ENCODE peak calls at places on chromosomes 4 and X, in seven cellular contexts. H is PC-3; C is 8988T; R is activated gamma-delta T cell treated with anti-CD3 and anti-CD28 coated beads, Interleukin-2, amount 50 U/mL, for 16 hours; Q is GM12865; E is NCI-H1436; M is tibial artery. O is an unnamed sample.

GRCh38 chr4:145557720-145558119 is 61.5 kb upstream of the MMAA start:
- DNase-seq in H (peak; percentile 86), C (no peak), R (peak; percentile 1), Q (peak; percentile 78), E (peak; percentile 24), M (peak; percentile 41), O (peak; percentile 66)

GRCh38 chr4:123564758-123565346 is 168.3 kb downstream of the SPRY1 start:
- DNase-seq in H (peak; percentile 78), C (peak; percentile 29), R (peak; percentile 25), Q (peak; percentile 85), E (peak; percentile 66), M (peak; percentile 35), O (peak; percentile 69)

GRCh38 chrX:106170318-106170717 is 2.2 kb downstream of the PWWP3B start:
- DNase-seq in H (peak; percentile 53), C (no peak), R (no peak), Q (peak; percentile 1), E (no peak), M (no peak), O (no peak)

GRCh38 chrX:3520987-3521875 is 174.8 kb upstream of the MXRA5 start:
- DNase-seq in H (no peak), C (no peak), R (no peak), Q (no peak), E (no peak), M (no peak), O (no peak)

GRCh38 chrX:88903989-88904718 is 157.1 kb downstream of the CPXCR1 start:
- DNase-seq in H (no peak), C (no peak), R (no peak), Q (no peak), E (no peak), M (no peak), O (no peak)

GRCh38 chr4:70836081-70836480 is 3.6 kb downstream of the GRSF1 start:
- DNase-seq in H (no peak), C (no peak), R (no peak), Q (no peak), E (no peak), M (no peak), O (no peak)

GRCh38 chr4:124279741-124280140 is 432.8 kb downstream of the ANKRD50 start:
- DNase-seq in H (peak; percentile 29), C (no peak), R (no peak), Q (no peak), E (no peak), M (no peak), O (no peak)

GRCh38 chr4:162610116-162610515 is 446.3 kb upstream of the FSTL5 start:
- DNase-seq in H (no peak), C (no peak), R (no peak), Q (no peak), E (no peak), M (no peak), O (no peak)

GRCh38 chr4:41877020-41877796 is 58.0 kb upstream of the TMEM33 start:
- DNase-seq in H (no peak), C (no peak), R (no peak), Q (no peak), E (no peak), M (no peak), O (no peak)

GRCh38 chrX:154695913-154696312 is 42.5 kb upstream of the CTAG2 start:
- DNase-seq in H (no peak), C (no peak), R (no peak), Q (no peak), E (no peak), M (no peak), O (peak; percentile 18)

GRCh38 chrX:39167791-39168190 is 366.5 kb downstream of the MID1IP1 start:
- DNase-seq in H (peak; percentile 4), C (no peak), R (no peak), Q (peak; percentile 64), E (no peak), M (no peak), O (no peak)

GRCh38 chr4:168651374-168651773 is 154.5 kb downstream of the PALLD start:
- DNase-seq in H (peak; percentile 37), C (no peak), R (no peak), Q (no peak), E (no peak), M (no peak), O (no peak)

GRCh38 chrX:98203800-98204199 is 1320.1 kb downstream of the RPA4 start:
- DNase-seq in H (peak; percentile 63), C (no peak), R (no peak), Q (no peak), E (no peak), M (no peak), O (no peak)

GRCh38 chrX:46597774-46598173 is 24.2 kb downstream of the CHST7 start:
- DNase-seq in H (no peak), C (no peak), R (no peak), Q (no peak), E (no peak), M (no peak), O (no peak)

GRCh38 chr4:88033309-88033708 is 25.9 kb downstream of the PKD2 start:
- DNase-seq in H (peak; percentile 74), C (no peak), R (no peak), Q (peak; percentile 66), E (peak; percentile 36), M (no peak), O (no peak)

GRCh38 chr4:87886083-87886482 is 53.3 kb downstream of the MEPE start:
- DNase-seq in H (no peak), C (no peak), R (no peak), Q (no peak), E (no peak), M (no peak), O (no peak)

GRCh38 chrX:19375546-19375945 is 31.8 kb downstream of the PDHA1 start:
- DNase-seq in H (no peak), C (no peak), R (no peak), Q (no peak), E (no peak), M (no peak), O (no peak)

GRCh38 chrX:44428989-44429627 is 85.6 kb upstream of the EFHC2 start:
- DNase-seq in H (peak; percentile 74), C (no peak), R (no peak), Q (no peak), E (no peak), M (no peak), O (no peak)

GRCh38 chr4:53962516-53963225 is 101.7 kb downstream of the CHIC2 start:
- DNase-seq in H (peak; percentile 30), C (no peak), R (no peak), Q (no peak), E (no peak), M (no peak), O (no peak)

GRCh38 chrX:22135994-22136684 is 104.0 kb downstream of the PHEX start:
- DNase-seq in H (peak; percentile 83), C (no peak), R (no peak), Q (peak; percentile 43), E (peak; percentile 7), M (no peak), O (peak; percentile 5)

GRCh38 chr4:119041951-119042560 is 93.6 kb upstream of the MYOZ2 start:
- DNase-seq in H (peak; percentile 77), C (peak; percentile 24), R (peak; percentile 22), Q (peak; percentile 82), E (peak; percentile 30), M (peak; percentile 45), O (peak; percentile 71)

GRCh38 chr4:4762909-4763814 is 96.3 kb upstream of the MSX1 start:
- DNase-seq in H (peak; percentile 73), C (peak; percentile 52), R (no peak), Q (peak; percentile 94), E (no peak), M (no peak), O (no peak)

GRCh38 chr4:142128529-142128928 is 492.1 kb downstream of the IL15 start:
- DNase-seq in H (no peak), C (no peak), R (no peak), Q (no peak), E (no peak), M (no peak), O (peak; percentile 13)

GRCh38 chr4:157294575-157294974 is 74.0 kb downstream of the GRIA2 start:
- DNase-seq in H (no peak), C (no peak), R (no peak), Q (no peak), E (no peak), M (no peak), O (no peak)

GRCh38 chrX:53716328-53717088 is 30.0 kb upstream of the HUWE1 start:
- DNase-seq in H (peak; percentile 74), C (no peak), R (peak; percentile 30), Q (peak; percentile 88), E (no peak), M (no peak), O (no peak)

GRCh38 chrX:42515939-42516338 is 262.0 kb downstream of the PPP1R2C start:
- DNase-seq in H (no peak), C (no peak), R (no peak), Q (no peak), E (no peak), M (no peak), O (no peak)

GRCh38 chr4:128979934-128980333 is 113.4 kb downstream of the SCLT1 start:
- DNase-seq in H (peak; percentile 78), C (no peak), R (no peak), Q (no peak), E (no peak), M (no peak), O (no peak)

GRCh38 chr4:181959121-181959520 is 284.1 kb upstream of the TENM3 start:
- DNase-seq in H (peak; percentile 15), C (no peak), R (no peak), Q (no peak), E (no peak), M (no peak), O (no peak)

GRCh38 chr4:5157721-5158390 is 106.6 kb downstream of the STK32B start:
- DNase-seq in H (no peak), C (no peak), R (no peak), Q (no peak), E (no peak), M (no peak), O (no peak)

GRCh38 chrX:103373581-103373980 is 2.8 kb upstream of the BEX3 start:
- DNase-seq in H (peak; percentile 57), C (no peak), R (no peak), Q (no peak), E (no peak), M (no peak), O (no peak)

GRCh38 chrX:134244043-134244442 is 7.1 kb downstream of the CCDC160 start:
- DNase-seq in H (peak; percentile 81), C (no peak), R (no peak), Q (no peak), E (no peak), M (no peak), O (no peak)

GRCh38 chr4:92235741-92236140 is 68.0 kb upstream of the GRID2 start:
- DNase-seq in H (peak; percentile 23), C (no peak), R (no peak), Q (no peak), E (no peak), M (no peak), O (no peak)

GRCh38 chr4:4782969-4783368 is 76.5 kb upstream of the MSX1 start:
- DNase-seq in H (peak; percentile 10), C (no peak), R (no peak), Q (no peak), E (no peak), M (peak; percentile 49), O (no peak)

GRCh38 chrX:49155243-49155899 is 7.2 kb upstream of the MAGIX start:
- DNase-seq in H (peak; percentile 70), C (no peak), R (no peak), Q (peak; percentile 54), E (peak; percentile 56), M (peak; percentile 38), O (peak; percentile 29)

GRCh38 chr4:22573198-22573597 is 57.3 kb upstream of the ADGRA3 start:
- DNase-seq in H (no peak), C (no peak), R (no peak), Q (no peak), E (no peak), M (peak; percentile 45), O (peak; percentile 65)

GRCh38 chr4:25779021-25779420 is 83.8 kb downstream of the SEL1L3 start:
- DNase-seq in H (peak; percentile 63), C (no peak), R (no peak), Q (no peak), E (no peak), M (no peak), O (no peak)

GRCh38 chrX:124212622-124213021 is 119.8 kb upstream of the TEX13D start:
- DNase-seq in H (no peak), C (no peak), R (no peak), Q (no peak), E (no peak), M (no peak), O (no peak)